ENCODE peak calls at places on chromosomes 11 and 22, in five cellular contexts. R, F, B, C and J are unnamed samples.

GRCh38 chr11:67648140-67648795 is 2.3 kb downstream of the ACY3 start:
- DNase-seq in F (no peak), C (no peak), R (no peak), B (peak; percentile 69), J (no peak)

GRCh38 chr11:808427-809286 is 1.1 kb upstream of the RPLP2 start:
- DNase-seq in B (no peak), C (peak; percentile 75), F (no peak), R (no peak), J (peak; percentile 80)

GRCh38 chr11:57491371-57492061 is 24.0 kb downstream of the SLC43A1 start:
- DNase-seq in C (no peak), R (peak; percentile 41), F (no peak), B (no peak), J (no peak)

GRCh38 chr11:6498121-6498520 is 1.0 kb downstream of the DNHD1 start:
- DNase-seq in F (peak; percentile 13), B (no peak), C (no peak), R (peak; percentile 52), J (no peak)

GRCh38 chr11:3989891-3990290 is 104.7 kb upstream of the RRM1 start:
- DNase-seq in C (no peak), F (no peak), B (no peak), R (no peak), J (no peak)

GRCh38 chr11:86696004-86696403 is 23.6 kb upstream of the ME3 start:
- DNase-seq in C (peak; percentile 64), R (peak; percentile 97), B (no peak), F (no peak), J (no peak)

GRCh38 chr11:23006730-23007129 is 146.5 kb upstream of the CCDC179 start:
- DNase-seq in F (no peak), B (no peak), R (no peak), C (no peak), J (no peak)

GRCh38 chr11:119115484-119116234 is 5.7 kb upstream of the HINFP start:
- DNase-seq in R (no peak), F (no peak), C (no peak), B (no peak), J (no peak)

GRCh38 chr22:45537734-45538181 is 35.1 kb downstream of the FBLN1 start:
- DNase-seq in R (peak; percentile 97), C (peak; percentile 83), F (peak; percentile 81), B (no peak), J (peak; percentile 65)

GRCh38 chr22:26303475-26303874 is 125.6 kb upstream of the ASPHD2 start:
- DNase-seq in R (no peak), F (no peak), B (no peak), C (no peak), J (no peak)

GRCh38 chr11:20638074-20638473 is 31.3 kb upstream of the NELL1 start:
- DNase-seq in C (no peak), F (no peak), R (no peak), B (no peak), J (no peak)

GRCh38 chr11:45725776-45726606 is 60.6 kb upstream of the CHST1 start:
- DNase-seq in B (no peak), F (no peak), C (no peak), R (no peak), J (no peak)

GRCh38 chr11:95599959-95600586 is 189.5 kb downstream of the FAM76B start:
- DNase-seq in R (no peak), F (no peak), C (no peak), B (no peak), J (no peak)

GRCh38 chr22:47257566-47257965 is 495.1 kb downstream of the TBC1D22A start:
- DNase-seq in B (no peak), F (no peak), R (no peak), C (no peak), J (no peak)

GRCh38 chr22:29816128-29816527 is 21.9 kb downstream of the ASCC2 start:
- DNase-seq in F (no peak), B (peak; percentile 40), R (no peak), C (no peak), J (no peak)

GRCh38 chr11:29482510-29482909 is 534.3 kb downstream of the KCNA4 start:
- DNase-seq in F (no peak), R (no peak), C (no peak), B (no peak), J (no peak)

GRCh38 chr11:80727315-80727714 is 1286.5 kb upstream of the TENM4 start:
- DNase-seq in B (no peak), R (peak; percentile 61), C (peak; percentile 55), F (peak; percentile 21), J (no peak)

GRCh38 chr11:128936546-128937275 is 6.0 kb downstream of the TP53AIP1 start:
- DNase-seq in R (no peak), B (no peak), C (no peak), F (no peak), J (no peak)

GRCh38 chr11:132427611-132428010 is 1057.2 kb downstream of the NTM start:
- DNase-seq in R (peak; percentile 22), F (no peak), B (no peak), C (peak; percentile 54), J (no peak)

GRCh38 chr11:75204685-75205667 is 35.6 kb upstream of the TPBGL start:
- DNase-seq in F (peak; percentile 74), R (peak; percentile 88), B (peak; percentile 92), C (peak; percentile 79), J (peak; percentile 64)

GRCh38 chr11:45285931-45286632 is at the start of gene SYT13:
- DNase-seq in R (no peak), C (no peak), B (peak; percentile 79), F (peak; percentile 69), J (no peak)